ENCODE peak calls at places on chromosome 18, in five cellular contexts. U is ascending aorta, I is choroid plexus epithelial cell, E is kidney, V is cardiac muscle cell. A is an unnamed sample.
A peak's percentile ranks its signal among the peaks of the same experiment; 100 is the strongest.

GRCh38 chr18:54775686-54776085 is 52.6 kb upstream of the RAB27B start:
- DNase-seq in U (no peak), I (peak; percentile 88), E (no peak), V (peak; percentile 77), A (peak; percentile 78)

GRCh38 chr18:65227970-65228369 is 522.8 kb upstream of the CDH7 start:
- DNase-seq in U (no peak), I (no peak), E (no peak), V (no peak), A (no peak)

GRCh38 chr18:26336572-26336971 is 110.3 kb downstream of the TAF4B start:
- DNase-seq in U (no peak), I (no peak), E (no peak), V (no peak), A (no peak)

GRCh38 chr18:8975624-8976023 is 126.9 kb upstream of the NDUFV2 start:
- DNase-seq in U (no peak), I (no peak), E (no peak), V (no peak), A (no peak)

GRCh38 chr18:13548944-13549878 is 177.1 kb downstream of the FAM210A start:
- DNase-seq in U (no peak), I (no peak), E (no peak), V (no peak), A (no peak)

GRCh38 chr18:49628993-49629795 is 67.3 kb downstream of the LIPG start:
- DNase-seq in U (no peak), I (no peak), E (peak; percentile 80), V (no peak), A (no peak)

GRCh38 chr18:61724532-61724931 is 168.3 kb downstream of the RNF152 start:
- DNase-seq in U (no peak), I (no peak), E (no peak), V (no peak), A (no peak)

GRCh38 chr18:7576685-7577084 is 9.6 kb downstream of the PTPRM start:
- DNase-seq in U (no peak), I (peak; percentile 52), E (no peak), V (no peak), A (no peak)

GRCh38 chr18:8752329-8752728 is 47.0 kb downstream of the MTCL1 start:
- DNase-seq in U (no peak), I (peak; percentile 48), E (no peak), V (peak; percentile 40), A (no peak)

GRCh38 chr18:79921984-79922965 is 29.2 kb downstream of the SLC66A2 start:
- DNase-seq in U (no peak), I (no peak), E (peak; percentile 62), V (no peak), A (no peak)

GRCh38 chr18:3451989-3452749 is 2.2 kb downstream of the TGIF1 start:
- DNase-seq in U (no peak), I (peak; percentile 81), E (peak; percentile 86), V (peak; percentile 78), A (peak; percentile 74)

GRCh38 chr18:805755-806110 is 6.3 kb downstream of the YES1 start:
- DNase-seq in U (no peak), I (no peak), E (no peak), V (no peak), A (no peak)

GRCh38 chr18:39030124-39030655 is 1464.6 kb upstream of the CELF4 start:
- DNase-seq in U (no peak), I (no peak), E (no peak), V (no peak), A (no peak)

GRCh38 chr18:79681484-79682387 is 2.1 kb downstream of the CTDP1 start:
- DNase-seq in U (no peak), I (peak; percentile 7), E (no peak), V (no peak), A (no peak)

GRCh38 chr18:68215931-68216330 is 499.0 kb downstream of the TMX3 start:
- DNase-seq in U (no peak), I (peak; percentile 73), E (no peak), V (peak; percentile 25), A (peak; percentile 55)

GRCh38 chr18:31819106-31819924 is 58.6 kb upstream of the SLC25A52 start:
- DNase-seq in U (no peak), I (peak; percentile 81), E (no peak), V (peak; percentile 75), A (peak; percentile 74)

GRCh38 chr18:79393181-79393598 is 2.5 kb upstream of the NFATC1 start:
- DNase-seq in U (no peak), I (no peak), E (peak; percentile 78), V (peak; percentile 36), A (no peak)

GRCh38 chr18:13579874-13580273 is 146.5 kb downstream of the FAM210A start:
- DNase-seq in U (no peak), I (no peak), E (no peak), V (no peak), A (no peak)

GRCh38 chr18:12417687-12418086 is 10.0 kb downstream of the PRELID3A start:
- DNase-seq in U (no peak), I (no peak), E (no peak), V (no peak), A (no peak)

GRCh38 chr18:12862874-12863482 is 21.1 kb downstream of the PTPN2 start:
- DNase-seq in U (no peak), I (no peak), E (no peak), V (no peak), A (no peak)

GRCh38 chr18:79434611-79435010 is 38.9 kb downstream of the NFATC1 start:
- DNase-seq in U (no peak), I (no peak), E (no peak), V (no peak), A (no peak)

GRCh38 chr18:2641638-2642037 is 13.9 kb upstream of the SMCHD1 start:
- DNase-seq in U (no peak), I (peak; percentile 50), E (no peak), V (peak; percentile 50), A (peak; percentile 34)

GRCh38 chr18:741931-742512 is 29.6 kb upstream of the ENOSF1 start:
- DNase-seq in U (no peak), I (peak; percentile 77), E (no peak), V (peak; percentile 69), A (peak; percentile 71)

GRCh38 chr18:60232541-60232940 is 140.0 kb downstream of the MC4R start:
- DNase-seq in U (no peak), I (peak; percentile 50), E (no peak), V (peak; percentile 9), A (no peak)

GRCh38 chr18:32661486-32662299 is 111.1 kb downstream of the KLHL14 start:
- DNase-seq in U (no peak), I (peak; percentile 19), E (no peak), V (no peak), A (peak; percentile 5)

GRCh38 chr18:79123948-79124347 is 54.8 kb downstream of the ATP9B start:
- DNase-seq in U (no peak), I (no peak), E (no peak), V (no peak), A (no peak)

GRCh38 chr18:77039196-77040140 is 93.1 kb downstream of the MBP start:
- DNase-seq in U (no peak), I (peak; percentile 41), E (peak; percentile 72), V (no peak), A (no peak)

GRCh38 chr18:2657788-2658458 is 2.4 kb downstream of the SMCHD1 start:
- DNase-seq in U (no peak), I (peak; percentile 88), E (no peak), V (peak; percentile 74), A (peak; percentile 72)

GRCh38 chr18:12639990-12640880 is 17.7 kb downstream of the SPIRE1 start:
- DNase-seq in U (no peak), I (peak; percentile 88), E (no peak), V (peak; percentile 69), A (peak; percentile 69)

GRCh38 chr18:35267161-35267651 is 22.8 kb downstream of the ZSCAN30 start:
- DNase-seq in U (peak; percentile 28), I (peak; percentile 72), E (peak; percentile 93), V (peak; percentile 83), A (peak; percentile 47)
- H3K4me3 ChIP-seq in U (peak overlapping the region; percentile 60), I (peak overlapping the region; percentile 67), E (peak overlapping the region; percentile 44), V (no peak overlapping the region), A (peak overlapping the region; percentile 47)

GRCh38 chr18:5036523-5036922 is 160.5 kb downstream of the AKAIN1 start:
- DNase-seq in U (no peak), I (no peak), E (no peak), V (no peak), A (no peak)
- TF ChIP-seq CTCF in U (no peak), I (no peak), E (no peak), V (no peak), A (no peak)

GRCh38 chr18:75801178-75801577 is 373.7 kb upstream of the SMIM21 start:
- DNase-seq in U (no peak), I (no peak), E (no peak), V (no peak), A (no peak)

GRCh38 chr18:75797046-75797445 is 369.5 kb upstream of the SMIM21 start:
- DNase-seq in U (no peak), I (no peak), E (no peak), V (no peak), A (no peak)

GRCh38 chr18:75800331-75800648 is 372.8 kb upstream of the SMIM21 start:
- DNase-seq in U (no peak), I (no peak), E (no peak), V (no peak), A (no peak)

GRCh38 chr18:75799449-75800330 is 372.2 kb upstream of the SMIM21 start:
- DNase-seq in U (no peak), I (no peak), E (no peak), V (no peak), A (no peak)

DNA sequence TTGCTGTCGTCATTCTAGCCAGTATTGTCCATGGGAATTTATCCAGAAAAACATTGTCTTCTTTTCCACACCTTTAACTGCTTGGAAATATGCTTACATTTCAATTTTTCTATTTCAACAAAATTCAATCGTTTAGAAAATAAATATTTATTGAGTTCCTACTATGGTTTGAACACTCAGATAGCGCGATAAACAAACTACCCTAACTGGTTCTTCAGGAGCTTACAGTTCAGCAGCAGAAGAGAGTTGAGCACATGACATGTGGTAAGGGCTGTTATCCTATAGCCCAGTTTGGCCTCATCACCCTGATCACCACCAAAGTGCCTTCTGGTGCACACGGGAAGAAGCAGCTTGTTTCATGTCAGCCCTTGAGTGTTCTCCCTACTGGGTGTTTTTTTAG is 375.2 kb upstream of the SMIM21 start:
- DNase-seq in U (no peak), I (no peak), E (no peak), V (no peak), A (no peak)
- H3K4me3 ChIP-seq in U (no peak overlapping the region), I (no peak overlapping the region), E (no peak overlapping the region), V (no peak overlapping the region), A (no peak overlapping the region)

GRCh38 chr18:63224574-63224973 is 95.0 kb downstream of the BCL2 start:
- DNase-seq in U (no peak), I (no peak), E (no peak), V (no peak), A (no peak)
- TF ChIP-seq CTCF in U (no peak), I (no peak), E (no peak), V (no peak), A (no peak)